ENCODE peak calls at places on chromosomes 4 and X, in eight cellular contexts. One of them, this sample, is unnamed. For H3K9me3, the result is how much of the 10 kb centered on the place peaks cover.

GRCh38 chr4:139509727-139510410 is 46.1 kb downstream of the SETD7 start:
- DNase-seq in A549: peak
- DNase-seq in IMR-90: no peak
- DNase-seq in heart left ventricle: no peak
- DNase-seq in Caco-2: no peak
- DNase-seq in neural progenitor cell: peak
- DNase-seq in left ventricle myocardium inferior: no peak
- DNase-seq in WERI-Rb-1: peak
- DNase-seq in this sample: no peak

GRCh38 chr4:183017962-183018361 is 81.1 kb upstream of the WWC2 start:
- DNase-seq in A549: no peak
- DNase-seq in IMR-90: no peak
- DNase-seq in heart left ventricle: no peak
- DNase-seq in Caco-2: no peak
- DNase-seq in neural progenitor cell: no peak
- DNase-seq in left ventricle myocardium inferior: no peak
- DNase-seq in WERI-Rb-1: no peak
- DNase-seq in this sample: no peak

GRCh38 chr4:162497564-162498167 is 333.9 kb upstream of the FSTL5 start:
- DNase-seq in A549: peak
- DNase-seq in IMR-90: peak
- DNase-seq in heart left ventricle: no peak
- DNase-seq in Caco-2: no peak
- DNase-seq in neural progenitor cell: peak
- DNase-seq in left ventricle myocardium inferior: no peak
- DNase-seq in WERI-Rb-1: no peak
- DNase-seq in this sample: no peak

GRCh38 chr4:44583393-44583792 is 68.0 kb downstream of the YIPF7 start:
- DNase-seq in A549: peak
- DNase-seq in IMR-90: no peak
- DNase-seq in heart left ventricle: no peak
- DNase-seq in Caco-2: no peak
- DNase-seq in neural progenitor cell: peak
- DNase-seq in left ventricle myocardium inferior: no peak
- DNase-seq in WERI-Rb-1: no peak
- DNase-seq in this sample: no peak

GRCh38 chrX:11792461-11793421 is 34.7 kb downstream of the MSL3 start:
- DNase-seq in A549: peak
- DNase-seq in IMR-90: no peak
- DNase-seq in heart left ventricle: no peak
- DNase-seq in Caco-2: no peak
- DNase-seq in neural progenitor cell: no peak
- DNase-seq in left ventricle myocardium inferior: no peak
- DNase-seq in WERI-Rb-1: no peak
- DNase-seq in this sample: no peak

GRCh38 chr4:170011921-170012628 is 14.1 kb downstream of the MFAP3L start:
- DNase-seq in A549: no peak
- DNase-seq in IMR-90: no peak
- DNase-seq in heart left ventricle: no peak
- DNase-seq in Caco-2: no peak
- DNase-seq in neural progenitor cell: no peak
- DNase-seq in left ventricle myocardium inferior: no peak
- DNase-seq in WERI-Rb-1: no peak
- DNase-seq in this sample: no peak

GRCh38 chrX:7062276-7062675 is 85.2 kb upstream of the STS start:
- DNase-seq in A549: peak
- DNase-seq in IMR-90: peak
- DNase-seq in heart left ventricle: no peak
- DNase-seq in Caco-2: no peak
- DNase-seq in neural progenitor cell: no peak
- DNase-seq in left ventricle myocardium inferior: no peak
- DNase-seq in WERI-Rb-1: no peak
- DNase-seq in this sample: no peak

GRCh38 chr4:84470204-84470785 is 28.8 kb downstream of the NKX6-1 start:
- DNase-seq in A549: peak
- DNase-seq in IMR-90: no peak
- DNase-seq in heart left ventricle: no peak
- DNase-seq in Caco-2: no peak
- DNase-seq in neural progenitor cell: peak
- DNase-seq in left ventricle myocardium inferior: no peak
- DNase-seq in WERI-Rb-1: no peak
- DNase-seq in this sample: no peak

GRCh38 chr4:763191-763810 is 57.7 kb downstream of the PCGF3 start:
- DNase-seq in A549: no peak
- DNase-seq in IMR-90: no peak
- DNase-seq in heart left ventricle: peak
- DNase-seq in Caco-2: no peak
- DNase-seq in neural progenitor cell: no peak
- DNase-seq in left ventricle myocardium inferior: no peak
- DNase-seq in WERI-Rb-1: no peak
- DNase-seq in this sample: no peak

GRCh38 chr4:764405-765169 is 59.0 kb downstream of the PCGF3 start:
- DNase-seq in A549: no peak
- DNase-seq in IMR-90: no peak
- DNase-seq in heart left ventricle: peak
- DNase-seq in Caco-2: no peak
- DNase-seq in neural progenitor cell: no peak
- DNase-seq in left ventricle myocardium inferior: no peak
- DNase-seq in WERI-Rb-1: no peak
- DNase-seq in this sample: no peak

GRCh38 chr4:768076-768475 is 57.9 kb downstream of the CPLX1 start:
- DNase-seq in A549: no peak
- DNase-seq in IMR-90: no peak
- DNase-seq in heart left ventricle: peak
- DNase-seq in Caco-2: no peak
- DNase-seq in neural progenitor cell: no peak
- DNase-seq in left ventricle myocardium inferior: no peak
- DNase-seq in WERI-Rb-1: no peak
- DNase-seq in this sample: no peak

GRCh38 chr4:766559-767283 is 59.2 kb downstream of the CPLX1 start:
- DNase-seq in A549: no peak
- DNase-seq in IMR-90: no peak
- DNase-seq in heart left ventricle: peak
- DNase-seq in Caco-2: peak
- DNase-seq in neural progenitor cell: no peak
- DNase-seq in left ventricle myocardium inferior: no peak
- DNase-seq in WERI-Rb-1: no peak
- DNase-seq in this sample: no peak

DNA sequence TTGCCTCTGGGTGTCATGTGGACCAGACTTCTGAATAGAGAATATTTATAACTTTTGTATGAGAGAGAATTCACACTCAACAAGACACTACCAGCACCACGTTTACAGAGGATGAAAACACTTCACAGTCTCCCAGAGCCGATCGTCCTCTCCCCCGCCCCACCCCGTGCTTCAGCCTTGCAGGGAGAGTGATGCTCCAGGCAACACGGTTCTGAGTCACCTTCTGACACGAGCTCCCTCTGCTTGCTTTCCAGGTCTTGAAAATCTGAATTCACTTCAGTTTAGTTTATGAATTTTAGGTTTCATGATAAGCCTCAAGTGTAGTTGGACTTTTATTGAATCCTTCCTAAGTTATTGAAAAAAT is 59.8 kb downstream of the CPLX1 start:
- DNase-seq in A549: peak
- DNase-seq in IMR-90: peak
- DNase-seq in heart left ventricle: no peak
- DNase-seq in Caco-2: peak
- DNase-seq in neural progenitor cell: no peak
- DNase-seq in left ventricle myocardium inferior: no peak
- DNase-seq in WERI-Rb-1: no peak
- DNase-seq in this sample: no peak
- H3K9me3 ChIP-seq in A549: under half
- H3K9me3 ChIP-seq in IMR-90: under half
- H3K9me3 ChIP-seq in heart left ventricle: under half
- H3K9me3 ChIP-seq in Caco-2: under half
- H3K9me3 ChIP-seq in neural progenitor cell: under half
- H3K9me3 ChIP-seq in left ventricle myocardium inferior: under half
- H3K9me3 ChIP-seq in WERI-Rb-1: under half
- H3K9me3 ChIP-seq in this sample: under half

GRCh38 chr4:762211-763190 is 56.9 kb downstream of the PCGF3 start:
- DNase-seq in A549: peak
- DNase-seq in IMR-90: no peak
- DNase-seq in heart left ventricle: peak
- DNase-seq in Caco-2: no peak
- DNase-seq in neural progenitor cell: no peak
- DNase-seq in left ventricle myocardium inferior: no peak
- DNase-seq in WERI-Rb-1: peak
- DNase-seq in this sample: no peak

GRCh38 chr4:761739-762138 is 56.1 kb downstream of the PCGF3 start:
- DNase-seq in A549: no peak
- DNase-seq in IMR-90: no peak
- DNase-seq in heart left ventricle: peak
- DNase-seq in Caco-2: no peak
- DNase-seq in neural progenitor cell: no peak
- DNase-seq in left ventricle myocardium inferior: no peak
- DNase-seq in WERI-Rb-1: no peak
- DNase-seq in this sample: no peak

GRCh38 chr4:760616-761015 is 55.0 kb downstream of the PCGF3 start:
- DNase-seq in A549: no peak
- DNase-seq in IMR-90: no peak
- DNase-seq in heart left ventricle: peak
- DNase-seq in Caco-2: no peak
- DNase-seq in neural progenitor cell: no peak
- DNase-seq in left ventricle myocardium inferior: no peak
- DNase-seq in WERI-Rb-1: no peak
- DNase-seq in this sample: no peak

GRCh38 chr4:761086-761485 is 55.5 kb downstream of the PCGF3 start:
- DNase-seq in A549: no peak
- DNase-seq in IMR-90: no peak
- DNase-seq in heart left ventricle: peak
- DNase-seq in Caco-2: no peak
- DNase-seq in neural progenitor cell: no peak
- DNase-seq in left ventricle myocardium inferior: no peak
- DNase-seq in WERI-Rb-1: no peak
- DNase-seq in this sample: no peak

GRCh38 chr4:763922-764321 is 58.3 kb downstream of the PCGF3 start:
- DNase-seq in A549: no peak
- DNase-seq in IMR-90: no peak
- DNase-seq in heart left ventricle: peak
- DNase-seq in Caco-2: no peak
- DNase-seq in neural progenitor cell: no peak
- DNase-seq in left ventricle myocardium inferior: no peak
- DNase-seq in WERI-Rb-1: no peak
- DNase-seq in this sample: no peak
- H3K9me3 ChIP-seq in A549: under half
- H3K9me3 ChIP-seq in IMR-90: under half
- H3K9me3 ChIP-seq in heart left ventricle: under half
- H3K9me3 ChIP-seq in Caco-2: under half
- H3K9me3 ChIP-seq in neural progenitor cell: under half
- H3K9me3 ChIP-seq in left ventricle myocardium inferior: under half
- H3K9me3 ChIP-seq in WERI-Rb-1: under half
- H3K9me3 ChIP-seq in this sample: under half

GRCh38 chr4:473575-474457 is 25.1 kb downstream of the ZNF721 start:
- DNase-seq in A549: peak
- DNase-seq in IMR-90: peak
- DNase-seq in heart left ventricle: peak
- DNase-seq in Caco-2: peak
- DNase-seq in neural progenitor cell: peak
- DNase-seq in left ventricle myocardium inferior: peak
- DNase-seq in WERI-Rb-1: peak
- DNase-seq in this sample: peak

GRCh38 chr4:475962-476361 is 23.0 kb downstream of the ZNF721 start:
- DNase-seq in A549: no peak
- DNase-seq in IMR-90: no peak
- DNase-seq in heart left ventricle: no peak
- DNase-seq in Caco-2: no peak
- DNase-seq in neural progenitor cell: no peak
- DNase-seq in left ventricle myocardium inferior: no peak
- DNase-seq in WERI-Rb-1: no peak
- DNase-seq in this sample: no peak

GRCh38 chr4:476501-476900 is 22.5 kb downstream of the ZNF721 start:
- DNase-seq in A549: no peak
- DNase-seq in IMR-90: peak
- DNase-seq in heart left ventricle: no peak
- DNase-seq in Caco-2: no peak
- DNase-seq in neural progenitor cell: no peak
- DNase-seq in left ventricle myocardium inferior: no peak
- DNase-seq in WERI-Rb-1: no peak
- DNase-seq in this sample: no peak

GRCh38 chr4:477686-478085 is 21.3 kb downstream of the ZNF721 start:
- DNase-seq in A549: no peak
- DNase-seq in IMR-90: no peak
- DNase-seq in heart left ventricle: no peak
- DNase-seq in Caco-2: no peak
- DNase-seq in neural progenitor cell: no peak
- DNase-seq in left ventricle myocardium inferior: no peak
- DNase-seq in WERI-Rb-1: no peak
- DNase-seq in this sample: no peak

DNA sequence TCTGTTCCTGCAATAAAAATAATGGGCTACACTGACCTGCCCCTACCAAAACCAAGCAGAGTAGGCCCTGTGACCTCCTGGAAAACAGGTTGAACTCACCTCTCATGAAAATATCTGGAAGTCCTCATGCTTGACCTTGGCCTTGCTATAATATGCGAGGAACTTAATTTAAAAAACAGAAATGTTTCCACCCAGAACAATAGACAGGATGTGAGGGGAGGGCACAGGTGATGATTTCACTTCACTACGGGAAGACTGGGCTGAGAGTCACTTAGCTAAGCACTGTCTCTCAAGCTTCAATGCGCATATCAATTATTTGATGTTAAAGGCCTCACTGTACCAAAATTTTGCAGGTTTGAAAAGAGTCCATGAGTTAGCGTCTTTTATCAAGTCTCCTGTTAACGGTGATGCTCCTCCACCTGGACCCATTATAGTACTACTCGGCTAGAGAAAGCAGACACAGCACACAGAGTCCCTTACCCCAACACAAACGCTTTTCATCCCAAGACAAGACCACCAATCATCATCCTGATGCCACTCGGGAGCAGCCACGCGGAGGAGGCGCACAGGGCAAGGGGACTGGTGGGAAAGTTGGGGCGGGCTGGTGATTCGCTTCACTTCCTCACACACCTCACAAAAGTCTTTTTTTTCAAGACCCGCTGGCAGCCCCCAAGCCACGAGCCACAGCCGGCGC is 25.9 kb downstream of the ZNF721 start:
- DNase-seq in A549: peak
- DNase-seq in IMR-90: peak
- DNase-seq in heart left ventricle: no peak
- DNase-seq in Caco-2: no peak
- DNase-seq in neural progenitor cell: peak
- DNase-seq in left ventricle myocardium inferior: no peak
- DNase-seq in WERI-Rb-1: peak
- DNase-seq in this sample: no peak
- H3K9me3 ChIP-seq in A549: half or more
- H3K9me3 ChIP-seq in IMR-90: under half
- H3K9me3 ChIP-seq in heart left ventricle: under half
- H3K9me3 ChIP-seq in Caco-2: under half
- H3K9me3 ChIP-seq in neural progenitor cell: under half
- H3K9me3 ChIP-seq in left ventricle myocardium inferior: under half
- H3K9me3 ChIP-seq in WERI-Rb-1: under half
- H3K9me3 ChIP-seq in this sample: under half

DNA sequence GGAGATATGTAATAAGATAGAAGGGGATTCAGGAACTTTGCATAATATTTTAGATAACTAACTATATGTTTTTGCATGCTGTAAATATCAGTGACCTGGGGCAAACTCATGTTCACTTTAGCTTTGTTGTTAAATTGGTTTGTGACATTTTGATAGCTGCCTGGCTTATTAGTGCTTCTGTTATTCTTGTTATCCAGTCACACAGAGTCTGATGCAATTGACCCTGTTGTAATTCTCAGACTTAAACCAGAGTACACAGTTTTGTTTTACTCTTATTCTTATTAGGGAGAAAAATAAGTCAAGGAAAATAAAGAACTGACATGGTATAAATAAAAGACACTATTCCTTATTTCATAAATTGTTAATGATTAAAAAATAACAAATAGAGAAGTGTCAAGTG is 516.7 kb upstream of the SLIT2 start:
- DNase-seq in A549: no peak
- DNase-seq in IMR-90: peak
- DNase-seq in heart left ventricle: no peak
- DNase-seq in Caco-2: no peak
- DNase-seq in neural progenitor cell: no peak
- DNase-seq in left ventricle myocardium inferior: no peak
- DNase-seq in WERI-Rb-1: no peak
- DNase-seq in this sample: no peak
- H3K9me3 ChIP-seq in A549: under half
- H3K9me3 ChIP-seq in IMR-90: under half
- H3K9me3 ChIP-seq in heart left ventricle: under half
- H3K9me3 ChIP-seq in Caco-2: under half
- H3K9me3 ChIP-seq in neural progenitor cell: under half
- H3K9me3 ChIP-seq in left ventricle myocardium inferior: under half
- H3K9me3 ChIP-seq in WERI-Rb-1: under half
- H3K9me3 ChIP-seq in this sample: under half

This sample was measured in effector memory CD4-positive, alpha-beta T cell.